ENCODE peak calls at places on chromosomes 5 and 9, in eight cellular contexts. V is GM23338, I is left ventricle myocardium inferior, B is tibial nerve, R is aorta, Y is left lung, A is A549, U is prostate gland. F is an unnamed sample.

GRCh38 chr9:72022846-72023245 is 37.6 kb downstream of the C9orf57 start:
- DNase-seq in V (no peak), I (no peak), B (no peak), R (no peak), Y (no peak), A (peak; percentile 58), U (no peak), F (no peak)

GRCh38 chr5:61951295-61951694 is 354.7 kb upstream of the KIF2A start:
- DNase-seq in V (no peak), I (no peak), B (no peak), R (no peak), Y (no peak), A (no peak), U (no peak), F (no peak)

GRCh38 chr9:4887556-4887955 is 94.8 kb downstream of the RCL1 start:
- DNase-seq in V (no peak), I (no peak), B (no peak), R (peak; percentile 84), Y (peak; percentile 55), A (no peak), U (peak; percentile 46), F (no peak)

GRCh38 chr5:75034137-75034739 is 18.1 kb downstream of the GCNT4 start:
- DNase-seq in V (no peak), I (no peak), B (no peak), R (no peak), Y (peak; percentile 57), A (no peak), U (no peak), F (no peak)

GRCh38 chr9:34123682-34124081 is 2.8 kb downstream of the DCAF12 start:
- DNase-seq in V (no peak), I (no peak), B (peak; percentile 30), R (no peak), Y (peak; percentile 77), A (no peak), U (no peak), F (no peak)

GRCh38 chr5:56175028-56175427 is 58.1 kb downstream of the ANKRD55 start:
- DNase-seq in V (no peak), I (no peak), B (no peak), R (no peak), Y (no peak), A (no peak), U (no peak), F (no peak)

GRCh38 chr5:108983456-108984092 is 235.9 kb downstream of the FER start:
- DNase-seq in V (no peak), I (no peak), B (no peak), R (no peak), Y (no peak), A (no peak), U (no peak), F (no peak)

GRCh38 chr9:93651521-93651950 is 75.2 kb downstream of the PHF2 start:
- DNase-seq in V (no peak), I (peak; percentile 7), B (no peak), R (no peak), Y (no peak), A (no peak), U (no peak), F (no peak)

GRCh38 chr9:33263936-33264472 is 504 bp downstream of the BAG1 start:
- DNase-seq in V (no peak), I (peak; percentile 54), B (peak; percentile 36), R (peak; percentile 83), Y (peak; percentile 75), A (no peak), U (peak; percentile 37), F (peak; percentile 37)

GRCh38 chr5:33313150-33313549 is 127.6 kb upstream of the TARS1 start:
- DNase-seq in V (peak; percentile 6), I (no peak), B (no peak), R (no peak), Y (no peak), A (peak; percentile 94), U (peak; percentile 13), F (no peak)

GRCh38 chr9:71646131-71646530 is 122.2 kb downstream of the CEMIP2 start:
- DNase-seq in V (no peak), I (no peak), B (no peak), R (no peak), Y (no peak), A (no peak), U (no peak), F (no peak)

GRCh38 chr5:163943546-163943945 is 438.1 kb downstream of the MAT2B start:
- DNase-seq in V (no peak), I (no peak), B (no peak), R (no peak), Y (no peak), A (no peak), U (no peak), F (no peak)

GRCh38 chr9:32837551-32838058 is 54.3 kb downstream of the TMEM215 start:
- DNase-seq in V (no peak), I (no peak), B (no peak), R (no peak), Y (no peak), A (no peak), U (no peak), F (no peak)

GRCh38 chr5:15794117-15794985 is 294.4 kb downstream of the FBXL7 start:
- DNase-seq in V (no peak), I (no peak), B (no peak), R (no peak), Y (no peak), A (no peak), U (no peak), F (no peak)

GRCh38 chr9:137449081-137449844 is 8.1 kb upstream of the ENTPD8 start:
- DNase-seq in V (no peak), I (no peak), B (no peak), R (peak; percentile 73), Y (no peak), A (no peak), U (no peak), F (no peak)

GRCh38 chr9:127065592-127065991 is 56.8 kb downstream of the ANGPTL2 start:
- DNase-seq in V (no peak), I (no peak), B (no peak), R (no peak), Y (no peak), A (no peak), U (no peak), F (no peak)

GRCh38 chr5:71778678-71779276 is 59.7 kb downstream of the CARTPT start:
- DNase-seq in V (peak; percentile 55), I (no peak), B (peak; percentile 29), R (no peak), Y (no peak), A (peak; percentile 60), U (peak; percentile 32), F (no peak)

GRCh38 chr5:18744441-18744840 is 1110.2 kb downstream of the TAF11L14 start:
- DNase-seq in V (no peak), I (no peak), B (no peak), R (no peak), Y (no peak), A (no peak), U (no peak), F (no peak)
- H3K4me3 ChIP-seq in V (no peak overlapping the region), I (peak overlapping the region; percentile 62), B (no peak overlapping the region), R (no peak overlapping the region), Y (no peak overlapping the region), A (no peak overlapping the region), U (no peak overlapping the region), F (peak overlapping the region; percentile 78)

DNA sequence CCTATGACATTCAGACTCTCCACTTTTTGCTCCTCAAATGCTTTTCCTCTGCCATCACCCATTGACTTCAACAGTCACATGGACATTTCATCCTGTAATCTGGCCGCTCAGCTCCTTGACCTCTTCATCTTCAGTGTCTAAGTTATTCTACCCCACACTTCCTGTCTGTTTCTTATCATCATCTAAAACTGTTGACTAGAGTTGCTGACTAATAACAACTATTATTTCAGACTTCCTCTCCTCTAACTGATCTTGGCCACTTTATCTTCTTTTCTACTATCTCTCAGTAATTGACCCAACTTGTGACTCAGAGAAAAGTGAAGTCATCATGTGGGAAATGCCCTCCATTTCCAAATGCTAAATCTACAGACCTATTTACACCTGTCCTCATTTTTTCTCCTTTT is 254.7 kb upstream of the TRPC7 start:
- DNase-seq in V (no peak), I (no peak), B (no peak), R (no peak), Y (no peak), A (peak; percentile 16), U (no peak), F (no peak)
- H3K27ac ChIP-seq in V (no peak overlapping the region), I (no peak overlapping the region), B (no peak overlapping the region), R (no peak overlapping the region), Y (no peak overlapping the region), A (no peak overlapping the region), U (no peak overlapping the region), F (no peak overlapping the region)

DNA sequence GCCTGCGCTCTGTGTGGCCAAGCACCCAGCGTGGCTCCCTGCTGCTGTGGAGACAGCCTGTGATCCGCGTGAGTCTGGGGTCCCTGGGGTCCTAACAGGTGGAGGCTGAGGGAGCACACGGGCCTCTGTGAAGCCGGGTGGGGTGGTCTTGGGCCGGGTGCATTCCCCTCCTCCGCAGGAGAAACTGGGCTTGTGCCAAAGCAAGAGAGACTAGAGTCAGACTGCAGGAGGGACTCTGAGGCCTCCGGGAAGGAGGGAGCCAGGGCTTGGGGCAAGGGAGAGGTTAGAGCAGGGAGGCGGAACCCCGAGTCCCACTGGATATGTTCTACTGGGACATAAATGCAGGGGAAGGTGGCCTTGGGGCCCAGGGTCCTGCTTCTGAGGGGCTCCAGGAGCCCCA is 10.5 kb downstream of the DNLZ start:
- DNase-seq in V (no peak), I (no peak), B (no peak), R (no peak), Y (no peak), A (no peak), U (no peak), F (no peak)
- H3K4me1 ChIP-seq in V (no peaks in the 10 kb centered on the region), I (peaks cover 44% of the 10 kb centered on the region), B (peaks cover 23% of the 10 kb centered on the region), R (no peaks in the 10 kb centered on the region), Y (no peaks in the 10 kb centered on the region), A (peaks cover 27% of the 10 kb centered on the region), U (no peaks in the 10 kb centered on the region), F (no peaks in the 10 kb centered on the region)

GRCh38 chr9:120832766-120833165 is 10.0 kb downstream of the PSMD5 start:
- DNase-seq in V (no peak), I (no peak), B (no peak), R (no peak), Y (no peak), A (no peak), U (peak; percentile 60), F (no peak)

GRCh38 chr9:120829650-120830049 is 13.1 kb downstream of the PSMD5 start:
- DNase-seq in V (no peak), I (no peak), B (no peak), R (no peak), Y (no peak), A (no peak), U (no peak), F (no peak)

GRCh38 chr9:120830865-120831264 is 11.9 kb downstream of the PSMD5 start:
- DNase-seq in V (no peak), I (no peak), B (no peak), R (no peak), Y (no peak), A (no peak), U (no peak), F (no peak)

GRCh38 chr9:120830151-120830550 is 12.6 kb downstream of the PSMD5 start:
- DNase-seq in V (no peak), I (no peak), B (no peak), R (no peak), Y (no peak), A (no peak), U (no peak), F (no peak)

DNA sequence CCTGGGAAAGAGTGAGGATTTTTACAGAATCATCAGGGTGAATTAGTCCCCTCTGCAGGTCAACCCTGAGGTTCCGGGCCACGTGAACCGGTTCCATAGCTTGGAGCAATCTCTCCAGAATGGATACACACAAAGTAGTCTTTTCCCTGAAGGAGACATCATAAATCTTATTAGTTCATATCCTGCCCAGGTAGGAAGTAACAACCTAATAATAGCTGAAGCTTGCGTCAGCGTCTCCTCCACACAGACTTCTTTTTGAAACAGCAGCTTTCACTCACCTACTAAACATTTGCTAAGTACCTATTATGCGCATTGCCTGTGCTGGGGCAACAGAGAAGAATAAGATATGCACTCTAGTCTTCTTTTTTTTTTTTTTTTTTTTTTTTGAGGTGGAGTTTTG is 9.4 kb downstream of the PSMD5 start:
- DNase-seq in V (no peak), I (no peak), B (no peak), R (no peak), Y (no peak), A (no peak), U (no peak), F (no peak)
- H3K4me3 ChIP-seq in V (no peak overlapping the region), I (no peak overlapping the region), B (no peak overlapping the region), R (no peak overlapping the region), Y (no peak overlapping the region), A (no peak overlapping the region), U (no peak overlapping the region), F (no peak overlapping the region)

F was measured in effector memory CD4-positive, alpha-beta T cell.